ENCODE peak calls at places on chromosomes 7 and 10, in eight cellular contexts. N is mammary epithelial cell; C is NCI-H146; Z is iPS-NIHi11; W is NCI-H2029; G is astrocyte of the spinal cord; H is CD8-positive, alpha-beta memory T cell; B is epithelial cell of esophagus. M is an unnamed sample.

GRCh38 chr10:47253651-47254375 is 46.2 kb upstream of the GDF10 start:
- DNase-seq in N (no peak), C (no peak), Z (peak; percentile 31), W (no peak), G (peak; percentile 91), H (no peak), B (no peak), M (no peak)

GRCh38 chr7:157737151-157738063 is 400.6 kb downstream of the DNAJB6 start:
- DNase-seq in N (no peak), C (no peak), Z (no peak), W (no peak), G (no peak), H (no peak), B (no peak), M (no peak)

GRCh38 chr7:131574741-131575140 is 18.3 kb upstream of the PODXL start:
- DNase-seq in N (no peak), C (no peak), Z (no peak), W (no peak), G (peak; percentile 57), H (no peak), B (no peak), M (no peak)

GRCh38 chr10:132637477-132638129 is 100.0 kb downstream of the INPP5A start:
- DNase-seq in N (peak; percentile 26), C (peak; percentile 8), Z (peak; percentile 81), W (no peak), G (peak; percentile 68), H (peak; percentile 42), B (peak; percentile 62), M (peak; percentile 73)

GRCh38 chr7:34900891-34901493 is 136.3 kb downstream of the DPY19L1 start:
- DNase-seq in N (no peak), C (no peak), Z (peak; percentile 68), W (no peak), G (no peak), H (no peak), B (peak; percentile 12), M (no peak)

GRCh38 chr10:30763933-30764332 is 134.4 kb upstream of the LYZL2 start:
- DNase-seq in N (no peak), C (no peak), Z (no peak), W (no peak), G (no peak), H (no peak), B (no peak), M (no peak)

GRCh38 chr7:50718311-50718710 is 64.4 kb downstream of the GRB10 start:
- DNase-seq in N (no peak), C (no peak), Z (no peak), W (no peak), G (no peak), H (no peak), B (no peak), M (no peak)

GRCh38 chr7:133618970-133619369 is 366.1 kb downstream of the EXOC4 start:
- DNase-seq in N (no peak), C (no peak), Z (no peak), W (no peak), G (no peak), H (no peak), B (no peak), M (no peak)

GRCh38 chr10:122149138-122149606 is 121.9 kb upstream of the BTBD16 start:
- DNase-seq in N (no peak), C (no peak), Z (no peak), W (no peak), G (peak; percentile 44), H (no peak), B (no peak), M (no peak)

GRCh38 chr7:143052041-143052440 is at the start of gene OR6V1:
- DNase-seq in N (no peak), C (no peak), Z (no peak), W (no peak), G (no peak), H (no peak), B (no peak), M (no peak)

GRCh38 chr7:158547817-158548216 is 39.8 kb downstream of the PTPRN2 start:
- DNase-seq in N (no peak), C (no peak), Z (no peak), W (no peak), G (no peak), H (no peak), B (no peak), M (no peak)

GRCh38 chr7:114941692-114942091 is 19.8 kb downstream of the MDFIC start:
- DNase-seq in N (no peak), C (no peak), Z (no peak), W (no peak), G (no peak), H (no peak), B (no peak), M (no peak)